ENCODE peak calls at places on chromosomes 5 and 9, in four cellular contexts. One of them, this sample, is unnamed.

GRCh38 chr5:127010362-127010761 is 20.0 kb downstream of the MARCHF3 start:
- DNase-seq in K562: no peak
- DNase-seq in GM12891: no peak
- DNase-seq in GM12878: no peak
- DNase-seq in this sample: no peak

GRCh38 chr5:143243103-143243502 is 160.4 kb downstream of the NR3C1 start:
- DNase-seq in K562: no peak
- DNase-seq in GM12891: no peak
- DNase-seq in GM12878: no peak
- DNase-seq in this sample: no peak

GRCh38 chr5:112419596-112420110 is 576 bp upstream of the EPB41L4A start:
- DNase-seq in K562: peak
- DNase-seq in GM12891: peak
- DNase-seq in GM12878: no peak
- DNase-seq in this sample: no peak

GRCh38 chr5:153883829-153884228 is 154.9 kb downstream of the FAM114A2 start:
- DNase-seq in K562: no peak
- DNase-seq in GM12891: no peak
- DNase-seq in GM12878: no peak
- DNase-seq in this sample: no peak

GRCh38 chr5:36407396-36407795 is 105.7 kb upstream of the RANBP3L start:
- DNase-seq in K562: no peak
- DNase-seq in GM12891: no peak
- DNase-seq in GM12878: no peak
- DNase-seq in this sample: no peak

GRCh38 chr5:77935516-77936364 is 159.6 kb upstream of the TBCA start:
- DNase-seq in K562: no peak
- DNase-seq in GM12891: no peak
- DNase-seq in GM12878: peak
- DNase-seq in this sample: no peak

GRCh38 chr5:109898547-109899544 is 209.1 kb downstream of the MAN2A1 start:
- DNase-seq in K562: no peak
- DNase-seq in GM12891: no peak
- DNase-seq in GM12878: no peak
- DNase-seq in this sample: no peak

GRCh38 chr5:60779431-60779830 is 64.6 kb downstream of the ELOVL7 start:
- DNase-seq in K562: no peak
- DNase-seq in GM12891: no peak
- DNase-seq in GM12878: no peak
- DNase-seq in this sample: no peak

GRCh38 chr5:113378081-113378480 is 56.7 kb downstream of the TSSK1B start:
- DNase-seq in K562: no peak
- DNase-seq in GM12891: no peak
- DNase-seq in GM12878: no peak
- DNase-seq in this sample: peak

GRCh38 chr5:80216753-80217596 is 38.9 kb downstream of the SERINC5 start:
- DNase-seq in K562: no peak
- DNase-seq in GM12891: no peak
- DNase-seq in GM12878: no peak
- DNase-seq in this sample: no peak

GRCh38 chr5:51902512-51902911 is 519.3 kb downstream of the ISL1 start:
- DNase-seq in K562: no peak
- DNase-seq in GM12891: no peak
- DNase-seq in GM12878: no peak
- DNase-seq in this sample: no peak

GRCh38 chr9:89963280-89963679 is 358.5 kb downstream of the GADD45G start:
- DNase-seq in K562: no peak
- DNase-seq in GM12891: no peak
- DNase-seq in GM12878: no peak
- DNase-seq in this sample: no peak

GRCh38 chr9:112334319-112334828 is 955 bp upstream of the PTBP3 start:
- DNase-seq in K562: no peak
- DNase-seq in GM12891: no peak
- DNase-seq in GM12878: no peak
- DNase-seq in this sample: no peak

GRCh38 chr9:127451681-127452480 is 571 bp downstream of the LRSAM1 start:
- DNase-seq in K562: peak
- DNase-seq in GM12891: peak
- DNase-seq in GM12878: peak
- DNase-seq in this sample: peak

GRCh38 chr9:686381-686813 is 155.1 kb upstream of the DMRT1 start:
- DNase-seq in K562: no peak
- DNase-seq in GM12891: no peak
- DNase-seq in GM12878: no peak
- DNase-seq in this sample: no peak

GRCh38 chr5:142432369-142432863 is 107.6 kb upstream of the SPRY4 start:
- DNase-seq in K562: no peak
- DNase-seq in GM12891: no peak
- DNase-seq in GM12878: no peak
- DNase-seq in this sample: no peak

GRCh38 chr5:82106806-82107205 is 135.0 kb downstream of the ATG10 start:
- DNase-seq in K562: no peak
- DNase-seq in GM12891: no peak
- DNase-seq in GM12878: no peak
- DNase-seq in this sample: no peak

GRCh38 chr5:32076699-32077695 is 97.1 kb downstream of the GOLPH3 start:
- DNase-seq in K562: peak
- DNase-seq in GM12891: no peak
- DNase-seq in GM12878: peak
- DNase-seq in this sample: peak

GRCh38 chr9:73200694-73201432 is 49.2 kb downstream of the ANXA1 start:
- DNase-seq in K562: peak
- DNase-seq in GM12891: no peak
- DNase-seq in GM12878: no peak
- DNase-seq in this sample: no peak

GRCh38 chr5:38921174-38921573 is 75.4 kb downstream of the OSMR start:
- DNase-seq in K562: no peak
- DNase-seq in GM12891: no peak
- DNase-seq in GM12878: no peak
- DNase-seq in this sample: no peak

GRCh38 chr5:92378961-92379611 is 996.0 kb upstream of the ARRDC3 start:
- DNase-seq in K562: no peak
- DNase-seq in GM12891: no peak
- DNase-seq in GM12878: no peak
- DNase-seq in this sample: no peak

GRCh38 chr9:126516561-126516935 is 97.2 kb upstream of the LMX1B start:
- DNase-seq in K562: no peak
- DNase-seq in GM12891: no peak
- DNase-seq in GM12878: no peak
- DNase-seq in this sample: no peak

GRCh38 chr5:173535976-173536639 is 80.3 kb downstream of the BOD1 start:
- DNase-seq in K562: no peak
- DNase-seq in GM12891: no peak
- DNase-seq in GM12878: no peak
- DNase-seq in this sample: no peak

GRCh38 chr9:106619211-106619610 is 243.8 kb upstream of the ZNF462 start:
- DNase-seq in K562: no peak
- DNase-seq in GM12891: no peak
- DNase-seq in GM12878: no peak
- DNase-seq in this sample: no peak

GRCh38 chr5:170861295-170861854 is 443 bp upstream of the RANBP17 start:
- DNase-seq in K562: no peak
- DNase-seq in GM12891: no peak
- DNase-seq in GM12878: no peak
- DNase-seq in this sample: no peak

GRCh38 chr5:74766348-74766886 is 500 bp downstream of the GFM2 start:
- DNase-seq in K562: peak
- DNase-seq in GM12891: peak
- DNase-seq in GM12878: no peak
- DNase-seq in this sample: peak

GRCh38 chr9:21964925-21965385 is 29.2 kb downstream of the CDKN2A start:
- DNase-seq in K562: no peak
- DNase-seq in GM12891: no peak
- DNase-seq in GM12878: no peak
- DNase-seq in this sample: peak

GRCh38 chr5:115351356-115352195 is 55.1 kb upstream of the CCDC112 start:
- DNase-seq in K562: no peak
- DNase-seq in GM12891: no peak
- DNase-seq in GM12878: no peak
- DNase-seq in this sample: no peak

GRCh38 chr5:122153774-122154173 is 24.4 kb downstream of the ZNF474 start:
- DNase-seq in K562: no peak
- DNase-seq in GM12891: no peak
- DNase-seq in GM12878: no peak
- DNase-seq in this sample: no peak

GRCh38 chr9:85543196-85543595 is 198.6 kb downstream of the AGTPBP1 start:
- DNase-seq in K562: no peak
- DNase-seq in GM12891: no peak
- DNase-seq in GM12878: no peak
- DNase-seq in this sample: no peak

GRCh38 chr5:179875741-179876667 is 17.4 kb upstream of the MRNIP start:
- DNase-seq in K562: no peak
- DNase-seq in GM12891: no peak
- DNase-seq in GM12878: no peak
- DNase-seq in this sample: no peak

GRCh38 chr5:170420809-170421412 is 31.7 kb upstream of the KCNMB1 start:
- DNase-seq in K562: peak
- DNase-seq in GM12891: peak
- DNase-seq in GM12878: no peak
- DNase-seq in this sample: peak

GRCh38 chr9:15349892-15350761 is 43.1 kb upstream of the TTC39B start:
- DNase-seq in K562: no peak
- DNase-seq in GM12891: no peak
- DNase-seq in GM12878: no peak
- DNase-seq in this sample: no peak

GRCh38 chr9:16410601-16411285 is 459.7 kb downstream of the BNC2 start:
- DNase-seq in K562: no peak
- DNase-seq in GM12891: no peak
- DNase-seq in GM12878: no peak
- DNase-seq in this sample: no peak

GRCh38 chr9:124009835-124010226 is 1.7 kb upstream of the LHX2 start:
- DNase-seq in K562: no peak
- DNase-seq in GM12891: no peak
- DNase-seq in GM12878: no peak
- DNase-seq in this sample: no peak
- TF ChIP-seq SPI1 in K562: no peak
- TF ChIP-seq SPI1 in GM12891: no peak
- TF ChIP-seq SPI1 in GM12878: no peak
- TF ChIP-seq SPI1 in this sample: no peak

GRCh38 chr9:3992222-3992621 is 307.6 kb downstream of the GLIS3 start:
- DNase-seq in K562: no peak
- DNase-seq in GM12891: no peak
- DNase-seq in GM12878: no peak
- DNase-seq in this sample: no peak

GRCh38 chr9:3992924-3993323 is 306.9 kb downstream of the GLIS3 start:
- DNase-seq in K562: no peak
- DNase-seq in GM12891: no peak
- DNase-seq in GM12878: no peak
- DNase-seq in this sample: no peak

GRCh38 chr9:3993783-3994182 is 306.1 kb downstream of the GLIS3 start:
- DNase-seq in K562: no peak
- DNase-seq in GM12891: no peak
- DNase-seq in GM12878: no peak
- DNase-seq in this sample: no peak

GRCh38 chr9:3999706-4000105 is 300.2 kb downstream of the GLIS3 start:
- DNase-seq in K562: no peak
- DNase-seq in GM12891: no peak
- DNase-seq in GM12878: no peak
- DNase-seq in this sample: no peak

GRCh38 chr9:3997492-3997891 is 302.4 kb downstream of the GLIS3 start:
- DNase-seq in K562: no peak
- DNase-seq in GM12891: no peak
- DNase-seq in GM12878: no peak
- DNase-seq in this sample: no peak
- TF ChIP-seq SPI1 in K562: no peak
- TF ChIP-seq SPI1 in GM12891: no peak
- TF ChIP-seq SPI1 in GM12878: no peak
- TF ChIP-seq SPI1 in this sample: no peak

DNA sequence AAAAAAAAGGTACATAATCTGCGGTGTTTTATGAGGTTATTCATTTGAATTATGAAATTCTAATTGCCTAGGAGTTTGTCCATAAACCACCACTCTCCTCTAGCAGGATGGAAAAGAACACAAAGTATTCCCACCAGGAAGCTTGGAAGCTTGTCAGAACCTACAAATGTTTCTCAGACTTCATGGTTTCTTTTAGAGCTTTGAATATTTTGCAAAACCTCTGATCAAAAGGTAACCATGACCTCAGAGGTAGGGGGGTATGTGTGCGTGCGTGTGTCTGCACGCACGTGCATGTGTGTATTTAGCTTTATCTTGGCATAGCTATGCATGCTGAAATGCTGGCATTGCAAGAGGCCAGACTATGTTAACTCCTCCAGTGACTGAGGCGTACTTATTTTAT is 847.0 kb downstream of the TLE1 start:
- DNase-seq in K562: no peak
- DNase-seq in GM12891: no peak
- DNase-seq in GM12878: no peak
- DNase-seq in this sample: no peak
- TF ChIP-seq SPI1 in K562: no peak
- TF ChIP-seq SPI1 in GM12891: no peak
- TF ChIP-seq SPI1 in GM12878: no peak
- TF ChIP-seq SPI1 in this sample: no peak

DNA sequence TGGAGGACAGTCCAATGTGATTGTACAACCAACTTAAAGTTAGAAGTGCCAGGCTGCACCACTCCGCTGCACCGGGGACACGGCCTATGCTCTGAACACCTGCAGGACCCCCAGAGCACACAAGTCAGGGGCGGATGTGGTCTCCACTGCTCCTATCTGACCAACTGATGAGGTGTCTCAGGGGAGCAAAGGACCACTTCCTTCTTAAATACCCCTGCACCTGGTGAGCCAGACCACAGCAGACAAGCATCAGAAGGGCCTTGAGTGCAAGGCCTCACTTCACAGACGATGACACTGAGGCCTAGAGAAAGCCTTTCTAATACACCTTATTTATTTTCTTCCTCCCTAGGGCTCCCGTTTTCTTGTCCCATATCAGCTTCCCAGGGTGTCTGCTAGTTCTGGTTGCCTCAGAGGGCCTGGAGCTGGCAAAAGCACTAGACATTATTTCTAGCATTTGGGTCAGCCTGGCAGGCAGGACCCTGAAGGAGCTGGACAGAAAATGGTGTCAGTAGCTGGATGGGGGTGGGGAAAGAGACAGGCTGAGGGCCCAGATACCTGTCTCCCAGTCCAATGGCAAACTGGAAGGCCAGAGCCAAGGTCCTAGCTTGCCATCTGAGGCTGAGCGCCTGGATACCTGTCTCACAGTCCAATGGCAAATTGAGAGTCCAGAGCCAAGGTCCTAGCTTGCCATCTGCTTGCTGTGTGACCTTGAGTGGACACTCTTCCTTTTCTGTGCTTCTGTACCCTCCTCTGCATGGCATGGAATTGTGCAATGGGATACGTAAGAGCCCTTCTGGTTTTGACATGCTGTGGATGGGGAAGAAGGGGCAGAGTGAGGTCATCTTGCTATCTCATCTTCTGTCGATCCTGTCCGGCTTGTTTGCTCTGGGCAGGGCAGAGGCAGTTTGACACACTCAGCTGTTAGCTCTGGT is 9.0 kb downstream of the CCDC69 start:
- DNase-seq in K562: no peak
- DNase-seq in GM12891: peak
- DNase-seq in GM12878: peak
- DNase-seq in this sample: peak
- TF ChIP-seq SPI1 in K562: no peak
- TF ChIP-seq SPI1 in GM12891: peak
- TF ChIP-seq SPI1 in GM12878: peak
- TF ChIP-seq SPI1 in this sample: peak

GRCh38 chr5:152297866-152298265 is 107.2 kb downstream of the NMUR2 start:
- DNase-seq in K562: no peak
- DNase-seq in GM12891: no peak
- DNase-seq in GM12878: no peak
- DNase-seq in this sample: no peak
- TF ChIP-seq SPI1 in K562: no peak
- TF ChIP-seq SPI1 in GM12891: no peak
- TF ChIP-seq SPI1 in GM12878: no peak
- TF ChIP-seq SPI1 in this sample: no peak

This sample was measured in HL-60.